ENCODE peak calls at places on chromosomes 16 and 17, in four cellular contexts. M is IMR-90, K is sigmoid colon, V is AG09309. C is an unnamed sample.

GRCh38 chr16:53261276-53261675 is 173.0 kb upstream of the RBL2 start:
- DNase-seq in M (no peak), K (no peak), V (no peak), C (no peak)

GRCh38 chr17:75721463-75722011 is 278 bp downstream of the ITGB4 start:
- DNase-seq in M (no peak), K (no peak), V (no peak), C (no peak)

GRCh38 chr17:50765454-50766221 is 1.7 kb downstream of the ANKRD40CL start:
- DNase-seq in M (no peak), K (no peak), V (no peak), C (no peak)

GRCh38 chr17:9024497-9024896 is 3.2 kb downstream of the NTN1 start:
- DNase-seq in M (no peak), K (no peak), V (no peak), C (no peak)

GRCh38 chr17:30199600-30199999 is 35.9 kb downstream of the SLC6A4 start:
- DNase-seq in M (peak), K (no peak), V (no peak), C (no peak)

GRCh38 chr16:75109732-75110243 is 6.8 kb downstream of the LDHD start:
- DNase-seq in M (no peak), K (peak), V (no peak), C (no peak)

GRCh38 chr17:67685351-67685750 is 32.4 kb upstream of the NOL11 start:
- DNase-seq in M (no peak), K (no peak), V (no peak), C (no peak)

GRCh38 chr17:17303847-17304490 is 796 bp downstream of the NT5M start:
- DNase-seq in M (no peak), K (no peak), V (no peak), C (no peak)

GRCh38 chr17:51725185-51725584 is 433.3 kb downstream of the CA10 start:
- DNase-seq in M (no peak), K (no peak), V (no peak), C (no peak)

GRCh38 chr17:35819456-35819855 is 10.2 kb downstream of the TAF15 start:
- DNase-seq in M (no peak), K (no peak), V (no peak), C (no peak)
- TF ChIP-seq CTCF in M (peak), K (no peak), V (no peak), C (no peak)

DNA sequence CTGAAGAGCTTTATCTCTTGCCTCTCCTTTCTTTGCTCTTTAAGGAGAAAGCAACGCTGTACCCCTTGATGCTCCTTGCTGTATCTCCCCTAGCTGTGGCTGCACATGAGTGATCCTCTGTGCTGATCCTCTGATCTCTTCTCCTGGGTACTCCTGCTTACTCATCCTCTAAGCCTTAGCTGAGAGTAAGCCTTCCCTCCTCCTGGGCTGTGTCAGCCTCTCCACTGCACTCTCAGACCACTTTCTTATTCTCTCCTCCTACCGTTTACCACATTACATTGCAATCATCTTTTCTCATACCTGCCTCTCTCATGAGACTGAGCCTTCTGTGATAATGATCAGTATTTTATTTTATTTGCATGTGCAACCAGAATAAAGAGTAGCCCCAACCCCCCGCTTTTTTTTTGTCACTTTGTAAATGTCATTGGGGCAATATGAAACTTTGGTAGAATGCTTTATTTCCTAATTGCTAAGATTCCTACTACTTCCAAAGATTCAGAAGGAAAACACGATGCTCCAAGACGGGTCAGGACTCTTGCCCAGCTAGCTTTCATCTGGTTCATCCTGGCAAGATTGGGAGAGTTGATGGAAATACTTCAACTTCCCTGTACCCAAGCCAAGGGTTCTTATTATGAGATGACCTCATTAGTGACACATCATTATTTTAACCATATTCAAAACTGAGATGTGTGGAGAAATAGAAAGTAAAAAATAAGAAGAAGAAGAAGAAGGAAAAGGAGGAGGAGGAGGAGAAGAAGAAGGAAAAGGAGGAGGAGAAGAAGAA is 25.3 kb downstream of the SOX9 start:
- DNase-seq in M (peak), K (no peak), V (no peak), C (no peak)
- TF ChIP-seq CTCF in M (no peak), K (no peak), V (peak), C (no peak)

GRCh38 chr16:1781758-1782407 is 488 bp downstream of the SPSB3 start:
- DNase-seq in M (peak), K (no peak), V (no peak), C (no peak)
- TF ChIP-seq CTCF in M (peak), K (no peak), V (peak), C (peak)

GRCh38 chr16:67372664-67373063 is 20.6 kb downstream of the TPPP3 start:
- DNase-seq in M (peak), K (no peak), V (no peak), C (no peak)
- TF ChIP-seq CTCF in M (peak), K (peak), V (peak), C (no peak)

GRCh38 chr17:49600949-49601348 is 25.3 kb downstream of the NXPH3 start:
- DNase-seq in M (no peak), K (no peak), V (no peak), C (no peak)

GRCh38 chr17:49604314-49604869 is 28.7 kb downstream of the NXPH3 start:
- DNase-seq in M (no peak), K (no peak), V (no peak), C (no peak)

GRCh38 chr17:49603238-49603637 is 27.6 kb downstream of the NXPH3 start:
- DNase-seq in M (no peak), K (no peak), V (peak), C (no peak)

GRCh38 chr17:49602783-49603182 is 27.1 kb downstream of the NXPH3 start:
- DNase-seq in M (no peak), K (no peak), V (no peak), C (no peak)

DNA sequence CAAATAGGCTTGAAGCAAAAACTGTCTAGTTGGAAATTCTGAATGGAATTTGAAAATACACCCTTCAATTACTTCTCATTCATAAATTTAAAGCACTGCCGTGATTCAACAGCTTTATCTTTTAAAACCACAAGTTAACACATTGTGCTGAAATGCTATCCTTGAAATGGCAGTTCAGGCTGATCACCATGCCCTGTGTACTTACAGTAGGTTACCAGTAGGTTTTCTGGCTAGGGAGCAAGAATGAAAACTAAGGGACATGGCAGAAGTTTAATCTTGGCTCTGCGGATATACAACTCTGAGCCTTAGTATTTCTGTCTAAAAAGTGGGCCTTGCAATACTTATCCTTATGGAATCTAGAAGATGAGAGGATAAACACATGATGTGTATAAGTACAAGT is 28.0 kb downstream of the NXPH3 start:
- DNase-seq in M (no peak), K (no peak), V (no peak), C (no peak)
- TF ChIP-seq CTCF in M (no peak), K (peak), V (peak), C (no peak)

DNA sequence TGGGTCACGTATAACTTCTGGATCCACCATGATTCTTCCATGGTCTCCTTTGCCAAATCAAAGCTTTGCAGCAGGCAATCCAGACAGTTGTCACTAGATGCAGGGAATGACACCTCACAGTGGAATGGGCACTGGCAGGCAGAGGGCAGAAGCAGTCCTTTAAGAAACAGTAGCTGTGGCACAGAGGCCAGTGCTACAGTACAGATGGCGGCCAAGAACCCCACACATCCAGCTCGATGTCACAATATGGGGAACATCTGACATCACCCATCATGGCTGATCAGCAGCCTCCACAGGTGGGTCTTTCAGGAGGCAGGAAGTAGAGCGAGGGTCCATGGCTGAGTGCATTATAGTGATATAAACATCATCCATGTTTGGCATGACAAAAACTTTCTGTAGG is 18.8 kb upstream of the ERN1 start:
- DNase-seq in M (no peak), K (no peak), V (no peak), C (no peak)
- TF ChIP-seq CTCF in M (no peak), K (no peak), V (peak), C (no peak)

GRCh38 chr16:27426423-27427408 is 24.7 kb downstream of the IL21R start:
- DNase-seq in M (peak), K (peak), V (peak), C (peak)
- TF ChIP-seq CTCF in M (peak), K (no peak), V (no peak), C (no peak)

GRCh38 chr16:85550422-85551318 is 62.5 kb upstream of the GSE1 start:
- DNase-seq in M (no peak), K (no peak), V (no peak), C (no peak)
- TF ChIP-seq CTCF in M (no peak), K (peak), V (peak), C (peak)

GRCh38 chr16:67349172-67349571 is 22.6 kb downstream of the LRRC36 start:
- DNase-seq in M (peak), K (no peak), V (no peak), C (no peak)
- TF ChIP-seq CTCF in M (peak), K (no peak), V (peak), C (no peak)